ENCODE peak calls at places on chromosomes 5 and 9, in eight cellular contexts. O, G, U, Y, R, C, M and Z are unnamed samples.

GRCh38 chr5:119275146-119275872 is 80.5 kb upstream of the TNFAIP8 start:
- DNase-seq in M (peak), G (no peak), U (no peak), C (no peak), O (peak), Y (no peak), R (no peak), Z (no peak)

GRCh38 chr5:56212127-56212879 is 20.8 kb downstream of the ANKRD55 start:
- DNase-seq in M (no peak), C (no peak), G (no peak), Y (no peak), R (no peak), U (no peak), O (no peak), Z (no peak)

GRCh38 chr5:145975361-145976066 is 39.1 kb downstream of the SH3RF2 start:
- DNase-seq in C (no peak), Y (no peak), M (peak), G (no peak), R (no peak), O (peak), U (no peak), Z (no peak)

GRCh38 chr9:113155911-113156559 is 5.2 kb downstream of the SLC31A2 start:
- DNase-seq in G (no peak), C (no peak), U (no peak), R (no peak), Y (no peak), O (no peak), M (no peak), Z (no peak)

GRCh38 chr5:104951829-104952228 is 1389.2 kb upstream of the NUDT12 start:
- DNase-seq in Y (no peak), M (no peak), O (no peak), G (no peak), U (no peak), C (no peak), R (no peak), Z (no peak)

GRCh38 chr9:135711411-135711810 is 9.4 kb downstream of the KCNT1 start:
- DNase-seq in R (no peak), U (no peak), C (no peak), G (no peak), Y (no peak), M (no peak), O (no peak), Z (no peak)

GRCh38 chr5:172172912-172173591 is 15.0 kb downstream of the STK10 start:
- DNase-seq in U (no peak), M (no peak), G (no peak), O (no peak), C (no peak), Y (no peak), R (no peak), Z (no peak)

GRCh38 chr5:172740483-172741205 is 30.4 kb downstream of the DUSP1 start:
- DNase-seq in G (no peak), Y (no peak), R (peak), O (peak), U (peak), M (peak), C (no peak), Z (no peak)

GRCh38 chr5:146820987-146821386 is 57.6 kb downstream of the PPP2R2B start:
- DNase-seq in U (no peak), R (no peak), G (no peak), O (no peak), Y (no peak), C (no peak), M (no peak), Z (no peak)